ENCODE peak calls at places on chromosomes 6 and 20, in seven cellular contexts. R is neural progenitor cell, Z is hepatocyte, N is PC-3, C is GM23248, E is SK-N-SH, H is OCI-LY7. L is an unnamed sample.

GRCh38 chr20:8790442-8791074 is 278.3 kb upstream of the PLCB4 start:
- DNase-seq in Z (peak), R (peak), H (peak), C (peak), N (peak), E (peak), L (peak)

GRCh38 chr20:19231359-19232035 is 19.1 kb downstream of the SLC24A3 start:
- DNase-seq in Z (no peak), N (no peak), R (no peak), H (no peak), C (no peak), E (no peak), L (no peak)

GRCh38 chr20:6613280-6613861 is 154.1 kb upstream of the BMP2 start:
- DNase-seq in E (no peak), C (no peak), R (no peak), H (no peak), N (peak), Z (no peak), L (no peak)

GRCh38 chr6:139161817-139162284 is 27.0 kb downstream of the HECA start:
- DNase-seq in H (peak), R (no peak), N (no peak), Z (no peak), E (no peak), C (peak), L (peak)

GRCh38 chr20:31820228-31820627 is 1.1 kb downstream of the MYLK2 start:
- DNase-seq in H (no peak), R (no peak), C (no peak), Z (no peak), N (no peak), E (no peak), L (no peak)

GRCh38 chr20:46683939-46684750 is 5.1 kb downstream of the TP53RK start:
- DNase-seq in R (peak), C (peak), N (no peak), Z (peak), H (no peak), E (no peak), L (no peak)

GRCh38 chr20:25252686-25253421 is 5.0 kb downstream of the PYGB start:
- DNase-seq in N (peak), E (peak), C (no peak), Z (peak), H (no peak), R (no peak), L (no peak)

GRCh38 chr20:25082498-25082873 is 545 bp upstream of the VSX1 start:
- DNase-seq in C (no peak), Z (no peak), N (no peak), R (peak), H (no peak), E (peak), L (no peak)

GRCh38 chr6:125154184-125155135 is 887 bp downstream of the TPD52L1 start:
- DNase-seq in C (peak), H (peak), R (peak), Z (peak), N (peak), E (peak), L (no peak)

GRCh38 chr6:143878272-143878760 is 14.0 kb downstream of the ZC2HC1B start:
- DNase-seq in H (no peak), R (no peak), N (peak), E (no peak), C (peak), Z (no peak), L (no peak)

GRCh38 chr20:52004720-52005119 is 186.9 kb downstream of the ZFP64 start:
- DNase-seq in C (peak), Z (no peak), R (no peak), E (no peak), N (no peak), H (no peak), L (no peak)

GRCh38 chr20:37316775-37317170 is 27.3 kb downstream of the MANBAL start:
- DNase-seq in H (no peak), E (no peak), R (no peak), N (no peak), C (no peak), Z (no peak), L (no peak)

GRCh38 chr6:15399651-15400470 is 154.0 kb downstream of the JARID2 start:
- DNase-seq in R (peak), E (peak), N (peak), H (no peak), C (peak), Z (peak), L (no peak)

GRCh38 chr20:38302721-38303120 is 1.2 kb upstream of the BPI start:
- DNase-seq in N (no peak), Z (no peak), C (no peak), H (no peak), E (peak), R (peak), L (no peak)

GRCh38 chr20:595330-596308 is 14.5 kb downstream of the TCF15 start:
- DNase-seq in Z (no peak), R (no peak), C (no peak), H (no peak), E (no peak), N (no peak), L (no peak)

GRCh38 chr6:23499549-23499948 is 626.5 kb upstream of the NRSN1 start:
- DNase-seq in C (no peak), R (no peak), N (no peak), E (no peak), H (no peak), Z (no peak), L (no peak)

GRCh38 chr6:87281426-87281825 is 41.0 kb upstream of the SMIM8 start:
- DNase-seq in N (no peak), C (no peak), Z (no peak), R (peak), H (no peak), E (no peak), L (no peak)

GRCh38 chr20:57322476-57322875 is 7.1 kb upstream of the SPO11 start:
- DNase-seq in E (no peak), R (no peak), C (peak), H (no peak), N (no peak), Z (no peak), L (no peak)

GRCh38 chr20:38073307-38074010 is 39.9 kb downstream of the RPRD1B start:
- DNase-seq in R (peak), E (peak), N (peak), H (peak), C (peak), Z (peak), L (peak)

GRCh38 chr20:33790571-33790970 is 20.6 kb upstream of the CHMP4B start:
- DNase-seq in C (no peak), R (no peak), N (no peak), Z (no peak), E (no peak), H (no peak), L (no peak)

GRCh38 chr20:48803522-48804053 is 24.2 kb downstream of the PREX1 start:
- DNase-seq in H (no peak), C (no peak), R (no peak), Z (no peak), E (no peak), N (no peak), L (no peak)

GRCh38 chr20:266604-267562 is 9.4 kb downstream of the DEFB132 start:
- DNase-seq in R (peak), N (peak), C (peak), Z (peak), E (peak), H (peak), L (peak)

GRCh38 chr20:39674842-39675241 is 712.7 kb downstream of the DHX35 start:
- DNase-seq in R (no peak), H (no peak), E (no peak), C (no peak), N (no peak), Z (no peak), L (no peak)

GRCh38 chr6:89352329-89353117 is at the start of gene UBE2J1:
- DNase-seq in R (peak), E (peak), Z (peak), N (peak), C (peak), H (peak), L (peak)

GRCh38 chr20:43949248-43949647 is 34.6 kb downstream of the TOX2 start:
- DNase-seq in C (no peak), Z (no peak), H (no peak), R (no peak), N (no peak), E (no peak), L (peak)

GRCh38 chr6:56988145-56988544 is 33.2 kb downstream of the BEND6 start:
- DNase-seq in Z (no peak), E (no peak), N (no peak), H (no peak), R (no peak), C (no peak), L (no peak)

GRCh38 chr6:15504040-15504491 is 158.8 kb downstream of the DTNBP1 start:
- DNase-seq in N (no peak), E (peak), Z (no peak), C (peak), R (peak), H (no peak), L (no peak)

GRCh38 chr6:43852350-43852864 is 82.4 kb downstream of the VEGFA start:
- DNase-seq in Z (no peak), C (no peak), H (no peak), E (no peak), N (no peak), R (no peak), L (no peak)

GRCh38 chr20:63064745-63065711 is 58.3 kb upstream of the BHLHE23 start:
- DNase-seq in Z (no peak), R (no peak), C (no peak), H (no peak), N (no peak), E (no peak), L (no peak)

GRCh38 chr6:35177586-35177985 is 36.2 kb upstream of the SCUBE3 start:
- DNase-seq in H (no peak), Z (no peak), C (peak), N (peak), R (no peak), E (no peak), L (no peak)

GRCh38 chr20:17421493-17421892 is 109.7 kb downstream of the BFSP1 start:
- DNase-seq in Z (no peak), E (no peak), N (no peak), C (no peak), H (no peak), R (no peak), L (no peak)

GRCh38 chr6:143680157-143680556 is 2.4 kb downstream of the PHACTR2 start:
- DNase-seq in Z (no peak), C (peak), R (peak), N (no peak), H (no peak), E (no peak), L (no peak)

GRCh38 chr6:19303381-19303780 is 533.8 kb upstream of the ID4 start:
- DNase-seq in N (no peak), Z (no peak), E (no peak), H (no peak), R (no peak), C (peak), L (peak)

GRCh38 chr6:109236140-109237081 is 141.1 kb downstream of the CEP57L1 start:
- DNase-seq in N (no peak), C (no peak), H (peak), R (peak), Z (peak), E (no peak), L (no peak)

GRCh38 chr6:43729537-43729936 is 40.5 kb upstream of the VEGFA start:
- DNase-seq in Z (no peak), C (no peak), N (no peak), R (no peak), H (no peak), E (no peak), L (no peak)

GRCh38 chr6:2630891-2631458 is 119.7 kb downstream of the MYLK4 start:
- DNase-seq in N (peak), R (no peak), Z (no peak), E (no peak), H (no peak), C (peak), L (no peak)

GRCh38 chr6:40722081-40722480 is 134.9 kb upstream of the LRFN2 start:
- DNase-seq in E (no peak), Z (peak), R (peak), N (no peak), C (no peak), H (no peak), L (no peak)

GRCh38 chr20:15619816-15620215 is 953.4 kb downstream of the KIF16B start:
- DNase-seq in N (peak), Z (no peak), R (no peak), E (no peak), H (no peak), C (no peak), L (no peak)

GRCh38 chr6:31402324-31403282 is 792 bp upstream of the MICA start:
- DNase-seq in C (peak), N (peak), R (no peak), Z (peak), E (no peak), H (peak), L (peak)
- TF ChIP-seq EZH2phosphoT487 in C (no peak), N (no peak), R (no peak), Z (no peak), E (no peak), H (no peak), L (no peak)

GRCh38 chr6:32938494-32938893 is 2.3 kb downstream of the HLA-DMB start:
- DNase-seq in E (no peak), N (no peak), R (no peak), Z (no peak), C (no peak), H (no peak), L (no peak)

GRCh38 chr6:32943864-32944263 is 3.0 kb upstream of the HLA-DMB start:
- DNase-seq in E (no peak), N (no peak), Z (no peak), R (no peak), C (no peak), H (no peak), L (no peak)

GRCh38 chr6:32942555-32942954 is 1.7 kb upstream of the HLA-DMB start:
- DNase-seq in N (no peak), H (no peak), R (no peak), Z (no peak), C (no peak), E (no peak), L (no peak)

GRCh38 chr6:32941412-32941784 is 570 bp upstream of the HLA-DMB start:
- DNase-seq in H (peak), E (no peak), Z (no peak), N (no peak), C (no peak), R (peak), L (peak)

DNA sequence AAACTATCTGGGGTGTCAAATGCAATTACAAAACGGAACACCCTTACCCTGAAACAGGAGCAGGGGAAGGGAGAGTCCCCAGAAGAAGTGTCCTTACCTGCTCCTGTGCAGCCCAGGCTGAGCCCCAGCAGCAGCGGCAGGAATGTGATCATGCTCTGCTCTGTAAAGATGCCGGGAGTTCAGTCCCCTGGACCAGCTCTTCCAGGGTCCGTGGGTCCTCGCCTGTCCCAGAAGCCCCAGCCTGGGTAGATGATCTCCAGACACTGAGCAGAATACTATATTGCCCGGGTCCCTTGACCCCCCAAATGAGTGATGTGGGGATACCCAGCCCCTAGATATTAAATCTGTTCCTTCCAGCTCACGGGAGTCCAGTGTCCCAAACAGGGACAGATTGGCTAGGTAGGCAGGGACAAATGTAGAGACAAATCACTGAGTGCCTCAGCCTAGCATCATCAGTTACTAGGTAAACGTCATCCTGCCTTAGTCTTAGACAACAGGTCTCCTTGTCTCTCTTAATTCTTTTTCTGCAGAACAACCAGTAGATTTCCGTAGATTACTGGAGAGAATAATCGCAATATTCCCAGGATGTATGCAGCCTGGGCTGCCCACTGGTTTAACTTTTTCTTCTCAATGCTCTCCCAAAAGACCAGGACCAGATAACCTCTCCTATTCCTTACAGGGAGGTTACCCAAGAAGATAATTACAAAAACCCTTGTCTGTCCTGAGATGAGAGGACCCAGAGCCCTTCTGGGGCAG is at the start of gene HLA-DMB:
- DNase-seq in H (peak), R (peak), N (peak), E (peak), C (peak), Z (peak), L (peak)
- H2AFZ ChIP-seq in H (peak), R (peak), N (peak), E (no peak), C (peak), Z (peak), L (peak)

GRCh38 chr6:156449128-156449527 is 328.1 kb upstream of the ARID1B start:
- DNase-seq in R (no peak), H (no peak), C (no peak), N (no peak), E (no peak), Z (no peak), L (no peak)
- TF ChIP-seq EZH2phosphoT487 in R (no peak), H (no peak), C (no peak), N (no peak), E (no peak), Z (no peak), L (no peak)

GRCh38 chr6:105804000-105804399 is 282.1 kb upstream of the PRDM1 start:
- DNase-seq in E (no peak), N (no peak), C (no peak), Z (no peak), H (no peak), R (no peak), L (no peak)
- H2AFZ ChIP-seq in E (no peak), N (no peak), C (no peak), Z (no peak), H (no peak), R (no peak), L (no peak)

GRCh38 chr6:20441921-20442320 is 40.2 kb downstream of the E2F3 start:
- DNase-seq in H (no peak), Z (no peak), C (no peak), E (no peak), R (no peak), N (no peak), L (no peak)

GRCh38 chr6:20444786-20445271 is 43.1 kb downstream of the E2F3 start:
- DNase-seq in N (peak), R (no peak), E (no peak), H (no peak), C (peak), Z (no peak), L (no peak)

GRCh38 chr6:20448828-20449227 is 47.1 kb downstream of the E2F3 start:
- DNase-seq in Z (peak), R (no peak), H (no peak), N (no peak), C (no peak), E (no peak), L (no peak)

GRCh38 chr6:20447581-20448132 is 46.0 kb downstream of the E2F3 start:
- DNase-seq in N (no peak), C (peak), H (no peak), R (no peak), Z (no peak), E (no peak), L (no peak)

GRCh38 chr6:20447157-20447556 is 45.5 kb downstream of the E2F3 start:
- DNase-seq in H (no peak), E (no peak), C (no peak), N (no peak), Z (no peak), R (no peak), L (no peak)
- TF ChIP-seq EZH2phosphoT487 in H (no peak), E (no peak), C (no peak), N (no peak), Z (no peak), R (no peak), L (no peak)